ENCODE peak calls at places on chromosomes 3 and 15, in eight cellular contexts. Y, E, I, T, H, Q, D and U are unnamed samples.

GRCh38 chr15:100261302-100262240 is 80.2 kb downstream of the ADAMTS17 start:
- DNase-seq in Y (no peak), E (no peak), I (no peak), T (no peak), H (peak; percentile 29), Q (no peak), D (peak; percentile 46), U (no peak)

GRCh38 chr3:99767341-99767740 is 50.3 kb upstream of the CMSS1 start:
- DNase-seq in Y (no peak), E (no peak), I (peak; percentile 89), T (no peak), H (no peak), Q (no peak), D (no peak), U (no peak)

GRCh38 chr3:126994661-126995161 is 11.8 kb downstream of the PLXNA1 start:
- DNase-seq in Y (no peak), E (peak; percentile 61), I (no peak), T (no peak), H (no peak), Q (no peak), D (no peak), U (no peak)

GRCh38 chr3:148147896-148148295 is 549.8 kb upstream of the AGTR1 start:
- DNase-seq in Y (no peak), E (no peak), I (no peak), T (no peak), H (no peak), Q (no peak), D (no peak), U (no peak)

GRCh38 chr15:34725565-34725964 is 29.2 kb downstream of the GJD2 start:
- DNase-seq in Y (no peak), E (peak; percentile 25), I (peak; percentile 24), T (no peak), H (no peak), Q (peak; percentile 34), D (no peak), U (no peak)

GRCh38 chr3:76383781-76384180 is 598.4 kb upstream of the ZNF717 start:
- DNase-seq in Y (no peak), E (no peak), I (no peak), T (no peak), H (no peak), Q (no peak), D (no peak), U (no peak)

GRCh38 chr3:173584093-173584833 is 186.7 kb downstream of the NLGN1 start:
- DNase-seq in Y (no peak), E (no peak), I (peak; percentile 37), T (no peak), H (peak; percentile 84), Q (peak; percentile 9), D (no peak), U (peak; percentile 15)

GRCh38 chr15:35932541-35932940 is 386.6 kb upstream of the DPH6 start:
- DNase-seq in Y (no peak), E (no peak), I (no peak), T (no peak), H (peak; percentile 56), Q (no peak), D (no peak), U (no peak)

GRCh38 chr3:128879991-128880390 is 571 bp downstream of the ACAD9 start:
- DNase-seq in Y (no peak), E (no peak), I (no peak), T (no peak), H (no peak), Q (no peak), D (no peak), U (no peak)

GRCh38 chr3:16801223-16801622 is 83.5 kb upstream of the PLCL2 start:
- DNase-seq in Y (no peak), E (no peak), I (no peak), T (no peak), H (no peak), Q (no peak), D (no peak), U (no peak)

GRCh38 chr3:157070600-157070999 is 89.3 kb downstream of the CCNL1 start:
- DNase-seq in Y (no peak), E (no peak), I (peak; percentile 40), T (no peak), H (no peak), Q (no peak), D (no peak), U (no peak)

GRCh38 chr3:9109570-9109914 is 139.9 kb downstream of the SRGAP3 start:
- DNase-seq in Y (no peak), E (no peak), I (no peak), T (no peak), H (no peak), Q (no peak), D (no peak), U (no peak)

GRCh38 chr3:16504242-16504641 is 9.3 kb downstream of the RFTN1 start:
- DNase-seq in Y (no peak), E (no peak), I (no peak), T (no peak), H (no peak), Q (no peak), D (no peak), U (no peak)

GRCh38 chr3:95134693-95135375 is 1072.0 kb downstream of the NSUN3 start:
- DNase-seq in Y (no peak), E (no peak), I (peak; percentile 26), T (no peak), H (no peak), Q (peak; percentile 32), D (no peak), U (no peak)

GRCh38 chr15:70653426-70653825 is 109.9 kb downstream of the UACA start:
- DNase-seq in Y (no peak), E (no peak), I (no peak), T (no peak), H (no peak), Q (no peak), D (no peak), U (no peak)

GRCh38 chr15:85318732-85319076 is 61.7 kb upstream of the AKAP13 start:
- DNase-seq in Y (no peak), E (no peak), I (no peak), T (no peak), H (no peak), Q (no peak), D (no peak), U (no peak)

GRCh38 chr15:85314139-85314538 is 66.3 kb upstream of the AKAP13 start:
- DNase-seq in Y (no peak), E (no peak), I (peak; percentile 40), T (no peak), H (no peak), Q (no peak), D (no peak), U (no peak)

GRCh38 chr15:85318048-85318731 is 62.2 kb upstream of the AKAP13 start:
- DNase-seq in Y (peak; percentile 84), E (no peak), I (peak; percentile 90), T (peak; percentile 82), H (no peak), Q (peak; percentile 97), D (no peak), U (peak; percentile 57)

GRCh38 chr15:85314653-85315052 is 65.8 kb upstream of the AKAP13 start:
- DNase-seq in Y (no peak), E (no peak), I (peak; percentile 25), T (no peak), H (no peak), Q (no peak), D (no peak), U (no peak)

DNA sequence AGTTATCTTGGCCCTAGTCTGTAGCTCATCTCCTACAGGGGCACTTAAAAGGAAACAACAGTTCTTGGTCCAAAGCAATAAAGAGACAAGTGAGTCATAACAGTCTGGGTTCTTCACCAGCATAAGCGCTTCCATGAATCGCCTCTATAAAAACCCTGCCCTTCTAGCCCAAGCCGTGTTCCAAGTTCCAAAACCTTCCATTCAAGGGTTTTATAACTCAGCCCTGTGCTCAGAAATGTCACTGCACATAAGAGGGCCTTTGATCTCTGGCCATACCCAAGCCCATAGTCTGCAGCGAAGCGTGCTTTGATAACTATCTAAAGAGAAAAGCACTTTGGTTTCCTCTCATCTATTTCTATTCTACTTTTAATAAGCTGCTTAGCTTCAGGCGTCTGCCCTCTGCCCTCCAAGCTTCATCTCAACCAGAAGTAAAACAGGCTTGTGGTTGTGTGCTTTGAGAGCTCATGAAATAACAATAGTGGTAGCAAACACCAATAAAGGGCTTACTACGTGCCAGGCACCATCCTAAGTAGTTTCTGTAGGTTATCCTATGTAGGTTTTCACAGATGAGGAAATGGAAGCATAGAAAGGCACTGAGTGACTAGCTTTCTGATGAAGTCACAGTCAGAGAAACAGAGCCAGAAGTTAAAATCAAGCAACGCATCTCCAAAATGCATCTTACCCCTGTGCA is 64.0 kb upstream of the AKAP13 start:
- DNase-seq in Y (no peak), E (no peak), I (peak; percentile 49), T (no peak), H (no peak), Q (no peak), D (no peak), U (no peak)
- H3K27ac ChIP-seq in Y (peak overlapping the region; percentile 86), E (no peak overlapping the region), I (no peak overlapping the region), T (no peak overlapping the region), H (no peak overlapping the region), Q (no peak overlapping the region), D (no peak overlapping the region), U (no peak overlapping the region)

DNA sequence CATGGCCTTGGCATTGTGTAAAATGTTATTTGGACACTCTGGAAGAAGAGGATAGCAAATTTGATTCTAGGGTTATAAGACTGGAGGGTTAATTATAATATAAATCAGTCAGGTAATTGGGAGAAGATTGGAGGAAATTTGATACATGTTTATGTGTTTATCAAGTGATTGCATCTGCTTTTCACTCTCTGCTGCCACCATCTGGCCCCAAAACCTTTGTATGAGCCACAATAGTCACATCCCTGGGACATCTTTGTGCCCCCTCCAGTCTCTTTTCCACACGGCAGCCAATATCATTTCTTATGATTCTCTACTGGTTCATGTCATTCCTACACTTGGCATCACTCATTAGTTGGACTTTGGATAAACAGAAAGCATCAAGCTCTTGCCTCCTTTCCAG is 602.2 kb upstream of the SUCLG2 start:
- DNase-seq in Y (no peak), E (no peak), I (no peak), T (no peak), H (peak; percentile 74), Q (no peak), D (no peak), U (no peak)
- TF ChIP-seq CTCF in Y (no peak), E (no peak), I (no peak), T (peak; percentile 15), H (peak; percentile 80), Q (no peak), D (peak; percentile 21), U (peak; percentile 17)

GRCh38 chr15:90020041-90020735 is 19.1 kb downstream of the ZNF710 start:
- DNase-seq in Y (peak; percentile 30), E (peak; percentile 25), I (no peak), T (no peak), H (no peak), Q (no peak), D (peak; percentile 69), U (no peak)
- H3K27ac ChIP-seq in Y (peak overlapping the region; percentile 62), E (no peak overlapping the region), I (no peak overlapping the region), T (no peak overlapping the region), H (no peak overlapping the region), Q (no peak overlapping the region), D (no peak overlapping the region), U (peak overlapping the region; percentile 19)

GRCh38 chr3:54670269-54671000 is 257.4 kb downstream of the LRTM1 start:
- DNase-seq in Y (peak; percentile 56), E (no peak), I (no peak), T (no peak), H (peak; percentile 66), Q (no peak), D (no peak), U (no peak)
- TF ChIP-seq CTCF in Y (no peak), E (no peak), I (no peak), T (no peak), H (no peak), Q (no peak), D (no peak), U (no peak)